ENCODE peak calls at places on chromosomes 5 and 9, in nine cellular contexts. J is neuronal stem cell, R is OCI-LY7, N is PC-3, C is H1, K is K562, U is mesenchymal stem cell, D is hepatocyte, Z is fibroblast of lung. Y is an unnamed sample.

GRCh38 chr9:113597390-113598241 is 134.1 kb downstream of the RGS3 start:
- DNase-seq in R (no peak), C (no peak), U (no peak), J (no peak), D (no peak), N (no peak), Z (no peak), K (no peak), Y (no peak)

GRCh38 chr9:126379661-126380365 is 53.2 kb downstream of the MVB12B start:
- DNase-seq in J (no peak), Z (no peak), R (no peak), C (no peak), K (no peak), D (no peak), U (no peak), N (peak; percentile 66), Y (no peak)

GRCh38 chr9:131875828-131876485 is 136.1 kb upstream of the RAPGEF1 start:
- DNase-seq in R (no peak), C (no peak), D (no peak), J (no peak), Z (peak; percentile 32), N (peak; percentile 82), K (no peak), U (no peak), Y (no peak)

GRCh38 chr9:132141364-132141947 is 20.4 kb upstream of the NTNG2 start:
- DNase-seq in Z (peak; percentile 11), C (no peak), J (peak; percentile 77), N (no peak), R (no peak), D (no peak), K (no peak), U (peak; percentile 2), Y (no peak)

GRCh38 chr9:129879103-129879699 is 43.9 kb downstream of the USP20 start:
- DNase-seq in C (no peak), D (peak; percentile 3), Z (no peak), N (no peak), R (no peak), K (peak; percentile 99), U (no peak), J (no peak), Y (no peak)

GRCh38 chr9:126057036-126057435 is 269.6 kb upstream of the MVB12B start:
- DNase-seq in C (no peak), K (no peak), R (no peak), J (no peak), Z (peak; percentile 37), U (no peak), N (no peak), D (no peak), Y (no peak)

GRCh38 chr9:107430071-107430470 is 59.5 kb downstream of the KLF4 start:
- DNase-seq in U (no peak), R (no peak), D (no peak), K (no peak), C (no peak), J (no peak), Z (no peak), N (no peak), Y (no peak)

GRCh38 chr5:54317511-54318260 is 7.3 kb upstream of the ARL15 start:
- DNase-seq in J (no peak), Z (peak; percentile 36), K (no peak), N (no peak), D (no peak), C (no peak), R (no peak), U (peak; percentile 19), Y (no peak)

GRCh38 chr5:14417232-14417730 is 164.3 kb upstream of the OTULINL start:
- DNase-seq in N (no peak), C (no peak), R (no peak), J (no peak), U (peak; percentile 77), D (no peak), K (no peak), Z (peak; percentile 39), Y (no peak)

GRCh38 chr9:93128715-93129224 is 5.3 kb downstream of the NINJ1 start:
- DNase-seq in J (no peak), Z (no peak), D (no peak), N (no peak), R (no peak), K (no peak), U (no peak), C (no peak), Y (no peak)

GRCh38 chr5:115419794-115420585 is 123.5 kb upstream of the CCDC112 start:
- DNase-seq in U (peak; percentile 87), D (peak; percentile 60), K (no peak), J (no peak), N (peak; percentile 94), R (no peak), Z (peak; percentile 96), C (peak; percentile 19), Y (peak; percentile 83)

GRCh38 chr5:96209829-96210228 is 223.2 kb downstream of the PCSK1 start:
- DNase-seq in C (no peak), K (no peak), D (no peak), R (no peak), Z (peak; percentile 68), U (no peak), J (no peak), N (peak; percentile 77), Y (peak; percentile 22)

GRCh38 chr9:107720511-107720910 is 230.9 kb upstream of the KLF4 start:
- DNase-seq in R (no peak), K (no peak), U (no peak), Z (no peak), N (no peak), C (no peak), D (peak; percentile 44), J (no peak), Y (no peak)

GRCh38 chr9:134992755-134993124 is 75.0 kb upstream of the FCN1 start:
- DNase-seq in J (no peak), K (no peak), N (no peak), C (no peak), D (no peak), R (no peak), Z (no peak), U (no peak), Y (no peak)

GRCh38 chr9:87395804-87396458 is 101.7 kb upstream of the DAPK1 start:
- DNase-seq in R (no peak), Z (peak; percentile 42), K (no peak), D (peak; percentile 64), J (no peak), U (no peak), C (no peak), N (no peak), Y (peak; percentile 6)

GRCh38 chr5:179309751-179310320 is 35.4 kb downstream of the ADAMTS2 start:
- DNase-seq in D (no peak), N (no peak), U (no peak), R (no peak), C (no peak), J (no peak), Z (no peak), K (no peak), Y (no peak)

GRCh38 chr9:120877276-120878034 is 467 bp upstream of the PHF19 start:
- DNase-seq in U (peak; percentile 68), N (peak; percentile 76), C (no peak), D (peak; percentile 77), Z (peak; percentile 56), K (peak; percentile 98), J (peak; percentile 40), R (peak; percentile 90), Y (peak; percentile 76)

GRCh38 chr9:133779516-133780403 is 41.6 kb upstream of the SARDH start:
- DNase-seq in J (no peak), C (no peak), U (no peak), K (no peak), N (no peak), Z (no peak), R (no peak), D (no peak), Y (no peak)

GRCh38 chr9:91465420-91465819 is 41.8 kb upstream of the NFIL3 start:
- DNase-seq in R (no peak), Z (peak; percentile 34), K (no peak), J (no peak), C (no peak), N (peak; percentile 81), D (no peak), U (peak; percentile 10), Y (no peak)

GRCh38 chr9:37290366-37290765 is 132.1 kb upstream of the GRHPR start:
- DNase-seq in Z (no peak), K (no peak), U (no peak), C (no peak), D (no peak), N (no peak), R (peak; percentile 66), J (no peak), Y (no peak)

GRCh38 chr5:150397749-150398431 is 14.8 kb downstream of the CD74 start:
- DNase-seq in Z (no peak), N (no peak), R (no peak), K (no peak), C (no peak), D (no peak), J (no peak), U (no peak), Y (no peak)
- H3K27ac ChIP-seq in Z (no peak overlapping the region), N (no peak overlapping the region), R (peak overlapping the region; percentile 34), K (no peak overlapping the region), C (no peak overlapping the region), D (no peak overlapping the region), J (no peak overlapping the region), U (no peak overlapping the region), Y (no peak overlapping the region)

DNA sequence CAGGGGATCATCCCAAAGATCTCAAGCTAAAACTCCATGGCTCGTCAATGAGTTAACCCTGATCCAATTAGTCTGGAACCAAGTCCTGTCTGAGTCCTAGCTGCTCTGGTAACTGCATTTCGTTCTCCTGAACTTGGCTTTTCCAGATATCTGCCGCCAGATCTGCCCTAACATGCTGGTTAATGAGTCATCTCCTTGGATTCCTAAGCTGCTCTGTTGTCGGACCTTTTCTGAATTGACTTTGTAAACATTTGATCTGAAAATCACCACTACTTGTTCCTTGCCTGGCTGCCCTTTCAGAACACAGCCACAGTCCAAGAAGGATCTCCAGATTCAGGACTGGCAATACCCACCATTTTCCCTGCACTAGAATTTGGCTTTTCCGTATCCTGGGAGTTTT is 473.0 kb downstream of the ZSWIM6 start:
- DNase-seq in J (no peak), K (no peak), U (peak; percentile 84), N (peak; percentile 71), Z (peak; percentile 68), R (no peak), D (peak; percentile 49), C (no peak), Y (no peak)
- H3K4me2 ChIP-seq in J (no peak overlapping the region), K (no peak overlapping the region), U (peak overlapping the region; percentile 17), N (peak overlapping the region; percentile 46), Z (no peak overlapping the region), R (no peak overlapping the region), D (peak overlapping the region; percentile 27), C (no peak overlapping the region), Y (no peak overlapping the region)

DNA sequence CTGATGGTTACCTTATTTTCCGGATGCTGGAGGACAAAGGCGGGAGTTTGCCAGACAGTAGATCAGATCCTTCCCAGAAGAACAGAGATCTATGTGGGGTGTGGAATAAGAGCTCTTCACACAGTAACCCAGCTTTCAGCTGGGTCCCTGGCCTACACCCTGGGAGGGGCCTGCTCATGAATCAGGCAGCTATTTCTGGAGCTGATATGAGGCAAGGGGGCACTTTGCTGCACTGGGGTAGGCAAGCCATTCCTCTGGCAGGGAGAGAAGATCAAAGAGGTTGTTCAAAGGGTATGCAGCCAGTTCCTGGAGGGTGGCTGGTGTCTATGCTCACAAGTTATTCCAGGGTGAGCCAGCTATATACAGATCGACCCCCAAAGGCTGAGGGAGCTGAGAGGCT is 48.6 kb downstream of the CYSTM1 start:
- DNase-seq in Z (no peak), J (no peak), U (no peak), D (no peak), N (no peak), K (peak; percentile 59), C (no peak), R (no peak), Y (no peak)
- H3K4me1 ChIP-seq in Z (peaks cover 29% of the 10 kb centered on the region), J (peaks cover 18% of the 10 kb centered on the region), U (peaks cover 17% of the 10 kb centered on the region), D (peaks cover 47% of the 10 kb centered on the region), N (peaks cover 31% of the 10 kb centered on the region), K (peaks cover 24% of the 10 kb centered on the region), C (peaks cover 4% of the 10 kb centered on the region), R (no peaks in the 10 kb centered on the region), Y (peaks cover 6% of the 10 kb centered on the region)

GRCh38 chr5:151202381-151203139 is 21.3 kb downstream of the CCDC69 start:
- DNase-seq in D (no peak), R (peak; percentile 48), K (no peak), N (peak; percentile 94), U (peak; percentile 63), C (no peak), J (no peak), Z (peak; percentile 54), Y (peak; percentile 80)
- H3K27ac ChIP-seq in D (no peak overlapping the region), R (peak overlapping the region; percentile 47), K (no peak overlapping the region), N (peak overlapping the region; percentile 66), U (no peak overlapping the region), C (no peak overlapping the region), J (no peak overlapping the region), Z (no peak overlapping the region), Y (no peak overlapping the region)